ENCODE peak calls at places on chromosomes 6 and 20, in ten cellular contexts. K, Y, D, N, Z, X, B, U, O and F are unnamed samples.

GRCh38 chr6:6725120-6725833 is 136.8 kb downstream of the LY86 start:
- DNase-seq in K (no peak), Y (peak; percentile 61), D (no peak), N (no peak), Z (no peak), X (no peak), B (no peak), U (no peak), O (no peak), F (no peak)

GRCh38 chr6:158660331-158660730 is 10.5 kb downstream of the SYTL3 start:
- DNase-seq in K (peak; percentile 66), Y (peak; percentile 43), D (peak; percentile 68), N (peak; percentile 52), Z (no peak), X (peak; percentile 49), B (no peak), U (no peak), O (peak; percentile 19), F (peak; percentile 80)

GRCh38 chr20:8155848-8156602 is 24.0 kb downstream of the PLCB1 start:
- DNase-seq in K (no peak), Y (no peak), D (no peak), N (no peak), Z (no peak), X (no peak), B (peak; percentile 22), U (peak; percentile 52), O (no peak), F (no peak)

GRCh38 chr6:91718198-91718597 is 1131.3 kb upstream of the MAP3K7 start:
- DNase-seq in K (no peak), Y (no peak), D (no peak), N (no peak), Z (no peak), X (peak; percentile 80), B (no peak), U (no peak), O (no peak), F (no peak)

GRCh38 chr6:33277663-33278391 is 904 bp downstream of the B3GALT4 start:
- DNase-seq in K (peak; percentile 24), Y (no peak), D (peak; percentile 41), N (no peak), Z (no peak), X (no peak), B (no peak), U (no peak), O (no peak), F (no peak)

GRCh38 chr6:53058388-53058890 is 6.8 kb upstream of the FBXO9 start:
- DNase-seq in K (no peak), Y (no peak), D (no peak), N (no peak), Z (no peak), X (no peak), B (no peak), U (no peak), O (no peak), F (no peak)

GRCh38 chr6:126188271-126188909 is 151.5 kb upstream of the CENPW start:
- DNase-seq in K (no peak), Y (no peak), D (no peak), N (no peak), Z (no peak), X (no peak), B (peak; percentile 64), U (peak; percentile 6), O (peak; percentile 69), F (no peak)

GRCh38 chr6:79570802-79571367 is 33.7 kb upstream of the LCA5 start:
- DNase-seq in K (peak; percentile 26), Y (no peak), D (no peak), N (no peak), Z (no peak), X (peak; percentile 60), B (peak; percentile 48), U (peak; percentile 74), O (peak; percentile 54), F (no peak)

GRCh38 chr6:105163186-105163585 is 16.6 kb downstream of the POPDC3 start:
- DNase-seq in K (no peak), Y (no peak), D (no peak), N (no peak), Z (no peak), X (no peak), B (peak; percentile 14), U (no peak), O (no peak), F (no peak)

GRCh38 chr6:116363759-116364158 is 7.0 kb upstream of the DSE start:
- DNase-seq in K (no peak), Y (no peak), D (no peak), N (no peak), Z (no peak), X (no peak), B (peak; percentile 38), U (peak; percentile 49), O (peak; percentile 64), F (no peak)

GRCh38 chr6:43020847-43021246 is 576 bp upstream of the RRP36 start:
- DNase-seq in K (no peak), Y (no peak), D (no peak), N (no peak), Z (no peak), X (no peak), B (no peak), U (no peak), O (peak; percentile 40), F (no peak)

GRCh38 chr6:20817806-20818320 is 283.6 kb downstream of the CDKAL1 start:
- DNase-seq in K (no peak), Y (no peak), D (no peak), N (no peak), Z (no peak), X (no peak), B (peak; percentile 22), U (no peak), O (no peak), F (no peak)

GRCh38 chr20:17427646-17428045 is 103.5 kb downstream of the BFSP1 start:
- DNase-seq in K (no peak), Y (no peak), D (no peak), N (no peak), Z (no peak), X (no peak), B (no peak), U (no peak), O (no peak), F (no peak)

GRCh38 chr6:138086573-138087196 is 20.5 kb downstream of the PERP start:
- DNase-seq in K (no peak), Y (peak; percentile 70), D (no peak), N (no peak), Z (no peak), X (no peak), B (peak; percentile 83), U (no peak), O (no peak), F (no peak)

GRCh38 chr20:50886184-50886790 is 45.0 kb downstream of the ADNP start:
- DNase-seq in K (no peak), Y (no peak), D (no peak), N (no peak), Z (no peak), X (no peak), B (no peak), U (no peak), O (no peak), F (no peak)

GRCh38 chr20:50893620-50894019 is 37.6 kb downstream of the ADNP start:
- DNase-seq in K (no peak), Y (no peak), D (no peak), N (no peak), Z (no peak), X (no peak), B (no peak), U (no peak), O (no peak), F (no peak)

GRCh38 chr20:50895111-50895830 is 36.0 kb downstream of the ADNP start:
- DNase-seq in K (no peak), Y (no peak), D (no peak), N (no peak), Z (no peak), X (no peak), B (peak; percentile 72), U (no peak), O (no peak), F (no peak)

GRCh38 chr20:50892394-50892793 is 38.8 kb downstream of the ADNP start:
- DNase-seq in K (no peak), Y (no peak), D (no peak), N (no peak), Z (no peak), X (no peak), B (no peak), U (no peak), O (no peak), F (no peak)

DNA sequence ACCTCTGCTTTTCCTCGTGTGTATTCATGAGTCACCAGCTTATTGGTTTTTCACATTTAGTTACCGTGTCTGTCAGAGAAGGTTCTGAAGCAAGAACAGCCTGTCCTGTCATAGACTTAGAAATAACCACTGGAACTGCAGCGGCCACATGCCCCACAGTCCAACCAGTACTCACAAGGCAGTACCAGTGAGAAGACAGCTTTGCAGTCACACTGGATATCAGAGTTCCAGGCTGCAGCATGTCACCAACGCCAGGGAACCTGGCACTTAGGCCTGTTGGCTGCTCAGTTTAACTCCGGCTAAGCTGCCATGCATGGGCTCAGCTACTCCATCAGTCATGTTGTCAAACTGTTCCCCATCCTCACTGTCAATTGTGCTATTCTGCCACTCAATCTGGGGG is 40.1 kb downstream of the ADNP start:
- DNase-seq in K (no peak), Y (no peak), D (no peak), N (no peak), Z (no peak), X (no peak), B (peak; percentile 74), U (no peak), O (peak; percentile 11), F (no peak)
- H3K36me3 ChIP-seq in K (peaks cover 50% of the 10 kb centered on the region), Y (peaks cover 38% of the 10 kb centered on the region), D (peaks cover 38% of the 10 kb centered on the region), N (peaks cover 75% of the 10 kb centered on the region), Z (no peaks in the 10 kb centered on the region), X (peaks cover 39% of the 10 kb centered on the region), B (peaks cover 39% of the 10 kb centered on the region), U (peaks cover 30% of the 10 kb centered on the region), O (peaks cover 53% of the 10 kb centered on the region), F (peaks cover 36% of the 10 kb centered on the region)

DNA sequence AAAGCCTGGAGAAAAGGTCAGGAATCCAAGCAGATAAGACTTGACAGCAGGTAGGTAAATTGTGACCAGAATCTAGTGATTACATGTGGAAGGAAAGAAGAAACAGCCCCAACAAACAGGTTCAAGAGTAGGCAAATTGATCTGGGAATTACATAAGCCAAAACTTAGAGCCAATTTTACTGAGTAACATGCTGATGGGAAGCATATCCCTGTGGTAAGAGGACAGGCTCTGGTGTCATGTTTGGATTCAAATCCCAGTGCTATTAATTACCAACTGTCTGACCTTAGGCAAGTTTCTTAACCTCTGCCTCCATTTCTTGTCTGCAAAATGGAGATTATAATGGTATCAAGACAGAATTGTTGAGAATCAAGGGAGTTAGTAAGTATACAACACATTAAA is 20.4 kb downstream of the MCM9 start:
- DNase-seq in K (no peak), Y (no peak), D (no peak), N (no peak), Z (no peak), X (no peak), B (no peak), U (no peak), O (no peak), F (no peak)
- H3K36me3 ChIP-seq in K (peaks cover 27% of the 10 kb centered on the region), Y (peaks cover 39% of the 10 kb centered on the region), D (peaks cover 33% of the 10 kb centered on the region), N (peaks cover 86% of the 10 kb centered on the region), Z (no peaks in the 10 kb centered on the region), X (peaks cover 7% of the 10 kb centered on the region), B (peaks cover 14% of the 10 kb centered on the region), U (peaks cover 17% of the 10 kb centered on the region), O (peaks cover 38% of the 10 kb centered on the region), F (peaks cover under 1% of the 10 kb centered on the region)

GRCh38 chr20:36238153-36238552 is 1.9 kb downstream of the AAR2 start:
- DNase-seq in K (no peak), Y (no peak), D (no peak), N (no peak), Z (no peak), X (no peak), B (no peak), U (no peak), O (no peak), F (no peak)
- H3K36me3 ChIP-seq in K (peaks cover 17% of the 10 kb centered on the region), Y (peaks cover 29% of the 10 kb centered on the region), D (peaks cover 13% of the 10 kb centered on the region), N (peaks cover 37% of the 10 kb centered on the region), Z (no peaks in the 10 kb centered on the region), X (peaks cover 9% of the 10 kb centered on the region), B (peaks cover 15% of the 10 kb centered on the region), U (no peaks in the 10 kb centered on the region), O (peaks cover 21% of the 10 kb centered on the region), F (peaks cover 19% of the 10 kb centered on the region)

GRCh38 chr6:154806804-154807203 is 73.6 kb downstream of the SCAF8 start:
- DNase-seq in K (no peak), Y (no peak), D (no peak), N (no peak), Z (no peak), X (no peak), B (peak; percentile 34), U (no peak), O (no peak), F (no peak)
- H3K36me3 ChIP-seq in K (peaks cover 65% of the 10 kb centered on the region), Y (peaks cover 65% of the 10 kb centered on the region), D (peaks cover 42% of the 10 kb centered on the region), N (peaks cover 84% of the 10 kb centered on the region), Z (no peaks in the 10 kb centered on the region), X (no peaks in the 10 kb centered on the region), B (peaks cover 26% of the 10 kb centered on the region), U (peaks cover 24% of the 10 kb centered on the region), O (peaks cover 92% of the 10 kb centered on the region), F (peaks cover 18% of the 10 kb centered on the region)